ENCODE peak calls at places on chromosomes 3 and 15, in four cellular contexts. V is astrocyte of the spinal cord, W is breast epithelium, X is neural crest cell. U is an unnamed sample.

GRCh38 chr3:30043156-30043555 is 563.2 kb upstream of the TGFBR2 start:
- DNase-seq in V (no peak), W (no peak), X (no peak), U (no peak)

GRCh38 chr3:1251282-1252060 is 158.6 kb downstream of the CNTN6 start:
- DNase-seq in V (peak; percentile 32), W (no peak), X (no peak), U (no peak)

GRCh38 chr3:9078561-9079240 is 115.4 kb upstream of the RAD18 start:
- DNase-seq in V (no peak), W (no peak), X (no peak), U (no peak)

GRCh38 chr3:178714971-178715832 is 179.0 kb downstream of the KCNMB2 start:
- DNase-seq in V (peak; percentile 15), W (no peak), X (no peak), U (no peak)

GRCh38 chr3:101862453-101863165 is 13.3 kb downstream of the NFKBIZ start:
- DNase-seq in V (no peak), W (no peak), X (no peak), U (no peak)

GRCh38 chr3:30448946-30449686 is 157.3 kb upstream of the TGFBR2 start:
- DNase-seq in V (no peak), W (no peak), X (no peak), U (no peak)

GRCh38 chr3:20975221-20975620 is 775.8 kb downstream of the ZNF385D start:
- DNase-seq in V (no peak), W (no peak), X (no peak), U (no peak)

GRCh38 chr15:85800460-85801123 is 5.9 kb upstream of the KLHL25 start:
- DNase-seq in V (peak; percentile 67), W (peak; percentile 86), X (no peak), U (no peak)

GRCh38 chr3:32901005-32901932 is 50.2 kb upstream of the CCR4 start:
- DNase-seq in V (no peak), W (no peak), X (no peak), U (no peak)

GRCh38 chr15:85296615-85297402 is 83.6 kb upstream of the AKAP13 start:
- DNase-seq in V (peak; percentile 82), W (no peak), X (peak; percentile 71), U (no peak)

GRCh38 chr3:29410200-29410599 is 129.3 kb downstream of the RBMS3 start:
- DNase-seq in V (no peak), W (no peak), X (no peak), U (no peak)

GRCh38 chr3:127233371-127233770 is 40.4 kb downstream of the PRR23E start:
- DNase-seq in V (no peak), W (no peak), X (no peak), U (no peak)

GRCh38 chr3:18902081-18902793 is 246.1 kb upstream of the KCNH8 start:
- DNase-seq in V (no peak), W (no peak), X (no peak), U (no peak)

GRCh38 chr15:48596415-48596814 is 49.1 kb downstream of the FBN1 start:
- DNase-seq in V (no peak), W (no peak), X (no peak), U (no peak)

GRCh38 chr15:86892774-86893449 is 813.2 kb downstream of the AGBL1 start:
- DNase-seq in V (peak; percentile 80), W (no peak), X (no peak), U (no peak)

GRCh38 chr3:119420196-119420595 is 43.2 kb downstream of the TMEM39A start:
- DNase-seq in V (no peak), W (no peak), X (no peak), U (no peak)
- TF ChIP-seq CTCF in V (peak; percentile 31), W (no peak), X (peak; percentile 30), U (no peak)

DNA sequence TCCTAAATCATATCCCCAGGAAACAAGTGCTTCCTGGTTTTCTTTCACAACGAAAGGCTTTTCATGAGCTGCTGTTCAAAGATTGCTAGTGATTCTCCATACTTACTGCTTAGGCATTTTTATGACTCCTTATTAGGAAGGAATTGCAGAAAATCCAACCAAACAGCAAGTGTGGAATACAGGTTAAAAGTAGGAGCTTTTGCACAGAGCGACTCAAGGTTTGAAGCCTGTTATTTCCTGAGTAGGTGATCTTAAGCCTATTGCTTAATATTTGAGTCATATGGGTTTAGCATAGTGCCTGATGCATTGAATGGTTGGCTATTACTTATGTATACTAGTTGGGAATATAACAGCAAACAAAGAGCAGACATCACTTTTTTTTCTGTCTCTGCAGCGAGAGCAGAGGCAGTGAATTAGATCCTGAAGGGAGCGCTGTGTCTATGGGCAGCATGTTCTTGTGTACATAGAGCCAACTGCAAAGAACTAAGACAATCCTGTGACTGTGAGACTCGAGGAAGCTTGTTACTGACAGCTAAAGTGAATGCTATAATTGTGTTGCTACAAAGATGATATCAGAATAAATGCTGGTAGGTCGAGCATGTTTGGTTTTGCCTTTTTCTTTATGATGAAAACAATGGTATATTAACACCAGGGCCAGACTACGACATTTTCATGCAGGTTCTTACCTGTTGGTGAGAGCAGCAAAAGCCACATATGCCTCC is 6.3 kb downstream of the TM4SF1 start:
- DNase-seq in V (no peak), W (no peak), X (no peak), U (no peak)
- TF ChIP-seq CTCF in V (no peak), W (no peak), X (no peak), U (no peak)

GRCh38 chr15:70563561-70564095 is 199.7 kb downstream of the UACA start:
- DNase-seq in V (no peak), W (no peak), X (no peak), U (no peak)
- TF ChIP-seq CTCF in V (no peak), W (no peak), X (no peak), U (no peak)

GRCh38 chr3:4471907-4472306 is 4.8 kb upstream of the SUMF1 start:
- DNase-seq in V (no peak), W (no peak), X (no peak), U (no peak)

GRCh38 chr3:4462641-4463040 is 4.4 kb downstream of the SUMF1 start:
- DNase-seq in V (no peak), W (no peak), X (no peak), U (no peak)

GRCh38 chr3:4464579-4464978 is 2.5 kb downstream of the SUMF1 start:
- DNase-seq in V (no peak), W (no peak), X (no peak), U (no peak)

GRCh38 chr3:4467522-4467867 is 426 bp upstream of the SUMF1 start:
- DNase-seq in V (no peak), W (no peak), X (no peak), U (no peak)

DNA sequence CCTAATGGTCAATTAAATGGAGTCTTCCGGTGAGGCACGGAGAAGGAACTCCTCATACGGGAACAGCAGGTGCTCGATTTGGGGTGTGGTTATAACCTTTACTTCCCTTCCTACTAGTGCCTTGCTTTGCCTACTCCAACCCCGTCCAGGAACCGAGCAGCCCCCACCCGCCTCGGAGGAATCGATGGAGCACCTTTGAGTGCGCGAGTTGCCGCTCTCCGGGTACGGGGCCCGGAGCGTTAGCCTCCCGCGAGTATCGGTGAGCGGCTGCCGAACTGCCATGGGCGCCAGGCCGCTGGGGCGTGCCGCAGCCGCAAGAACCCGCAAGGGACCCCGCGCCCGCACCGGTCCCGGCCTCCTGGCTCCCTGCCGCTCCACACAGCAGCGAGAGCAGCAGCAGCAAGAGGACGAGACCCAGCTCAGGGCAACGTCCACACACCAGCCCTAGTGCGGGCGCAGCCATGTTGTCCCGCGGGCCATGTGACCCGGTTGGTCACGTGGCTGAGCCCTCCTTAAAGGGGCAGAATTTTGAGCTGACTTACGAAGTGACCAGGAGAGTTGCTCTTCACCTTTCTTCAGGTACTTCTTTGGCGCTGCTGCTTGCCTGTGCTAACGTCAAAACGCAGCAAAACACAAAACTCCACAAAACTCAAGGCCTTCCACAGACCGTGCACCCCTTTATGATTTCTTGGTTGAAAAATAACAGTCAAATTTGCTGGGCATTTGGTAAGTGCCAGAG is at the start of gene SUMF1:
- DNase-seq in V (peak; percentile 77), W (peak; percentile 75), X (peak; percentile 65), U (peak; percentile 71)
- TF ChIP-seq CTCF in V (no peak), W (no peak), X (no peak), U (no peak)

GRCh38 chr3:108495717-108496116 is 14.7 kb downstream of the MYH15 start:
- DNase-seq in V (no peak), W (no peak), X (no peak), U (no peak)

GRCh38 chr3:108497271-108497670 is 13.1 kb downstream of the MYH15 start:
- DNase-seq in V (no peak), W (no peak), X (no peak), U (no peak)

GRCh38 chr3:108494862-108495531 is 15.4 kb downstream of the MYH15 start:
- DNase-seq in V (no peak), W (no peak), X (no peak), U (no peak)

GRCh38 chr3:108489776-108490175 is 20.6 kb downstream of the MYH15 start:
- DNase-seq in V (peak; percentile 43), W (no peak), X (peak; percentile 16), U (no peak)

GRCh38 chr3:108493862-108494261 is 16.5 kb downstream of the MYH15 start:
- DNase-seq in V (no peak), W (no peak), X (no peak), U (no peak)
- TF ChIP-seq CTCF in V (peak; percentile 47), W (no peak), X (no peak), U (no peak)

DNA sequence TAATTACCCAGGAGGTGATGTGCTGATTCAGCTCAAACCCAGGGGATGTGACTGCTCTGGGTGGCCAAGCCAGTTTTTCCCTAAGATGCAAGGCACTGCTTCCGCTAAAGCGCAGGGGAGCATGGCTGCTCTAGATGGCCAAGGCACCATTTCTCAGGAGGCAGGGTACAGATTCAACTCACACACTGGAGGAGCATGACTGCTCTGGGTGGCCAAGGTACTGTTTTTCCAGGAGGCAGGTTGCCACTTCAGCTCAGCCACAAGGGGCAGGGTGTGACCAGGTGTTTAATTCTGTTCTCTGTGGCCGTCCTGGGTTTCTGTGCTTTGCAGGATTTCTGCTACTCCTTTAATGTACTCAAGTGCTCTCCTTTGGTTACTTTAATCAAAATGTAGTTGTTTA is 659.3 kb upstream of the ARRDC4 start:
- DNase-seq in V (no peak), W (no peak), X (no peak), U (no peak)
- TF ChIP-seq CTCF in V (no peak), W (no peak), X (no peak), U (no peak)

U was measured in mesothelial cell of epicardium.